ENCODE peak calls at places on chromosome X, in seven cellular contexts. Y is memory B cell; J is mesothelial cell of epicardium; L is stimulated activated CD8-positive, alpha-beta memory T cell treated with anti-CD3 and anti-CD28 coated beads, Interleukin-4, amount 100 ng/mL, for 24 hours; I is RPMI8226; P is foreskin fibroblast; S is kidney epithelial cell. U is an unnamed sample.

GRCh38 chrX:110914281-110914680 is 118.7 kb upstream of the CHRDL1 start:
- DNase-seq in P (no peak), J (no peak), S (no peak), Y (no peak), I (no peak), L (no peak), U (no peak)

GRCh38 chrX:30971761-30972603 is 82.9 kb upstream of the TAB3 start:
- DNase-seq in L (no peak), I (peak; percentile 42), Y (no peak), P (peak; percentile 58), S (no peak), J (no peak), U (peak; percentile 10)

GRCh38 chrX:148958896-148959295 is 458.5 kb downstream of the AFF2 start:
- DNase-seq in S (no peak), Y (no peak), J (no peak), P (no peak), I (no peak), L (no peak), U (no peak)

GRCh38 chrX:143940119-143940518 is 56.2 kb downstream of the UBE2NL start:
- DNase-seq in Y (no peak), J (no peak), S (no peak), P (no peak), I (no peak), L (no peak), U (no peak)

GRCh38 chrX:2502668-2503519 is 2.1 kb upstream of the DHRSX start:
- DNase-seq in I (no peak), S (no peak), Y (no peak), L (no peak), J (no peak), P (peak; percentile 40), U (no peak)

GRCh38 chrX:72245461-72246089 is 6.7 kb upstream of the ERCC6L start:
- DNase-seq in J (peak; percentile 45), L (peak; percentile 31), P (peak; percentile 78), S (no peak), I (peak; percentile 41), Y (peak; percentile 29), U (no peak)

GRCh38 chrX:39675619-39676018 is 422.1 kb downstream of the BCOR start:
- DNase-seq in S (no peak), J (no peak), L (no peak), Y (no peak), P (no peak), I (no peak), U (no peak)

GRCh38 chrX:111244238-111244750 is 26.0 kb downstream of the CAPN6 start:
- DNase-seq in S (no peak), P (peak; percentile 17), L (no peak), J (no peak), Y (no peak), I (peak; percentile 7), U (no peak)

GRCh38 chrX:100328342-100328741 is 81.7 kb downstream of the PCDH19 start:
- DNase-seq in P (no peak), J (no peak), S (no peak), L (no peak), I (no peak), Y (no peak), U (no peak)

U was measured in GM12891.